ENCODE peak calls at places on chromosomes 12 and 14, in five cellular contexts. One of them, this sample, is unnamed.

GRCh38 chr14:75277000-75277795 is 1.4 kb upstream of the FOS start:
- DNase-seq in neural progenitor cell: peak; percentile 92
- DNase-seq in T follicular helper cell: peak; percentile 49
- DNase-seq in head of caudate nucleus: peak; percentile 87
- DNase-seq in MCF 10A: peak; percentile 86
- DNase-seq in this sample: peak; percentile 93

GRCh38 chr14:101714394-101714793 is 47.1 kb upstream of the PPP2R5C start:
- DNase-seq in neural progenitor cell: no peak
- DNase-seq in T follicular helper cell: no peak
- DNase-seq in head of caudate nucleus: no peak
- DNase-seq in MCF 10A: no peak
- DNase-seq in this sample: no peak

GRCh38 chr14:36519431-36520321 is at the start of gene NKX2-1:
- DNase-seq in neural progenitor cell: peak; percentile 61
- DNase-seq in T follicular helper cell: no peak
- DNase-seq in head of caudate nucleus: no peak
- DNase-seq in MCF 10A: no peak
- DNase-seq in this sample: no peak

GRCh38 chr14:58878740-58879139 is 241.0 kb downstream of the DACT1 start:
- DNase-seq in neural progenitor cell: no peak
- DNase-seq in T follicular helper cell: no peak
- DNase-seq in head of caudate nucleus: no peak
- DNase-seq in MCF 10A: no peak
- DNase-seq in this sample: no peak

GRCh38 chr14:100213956-100214767 is 24.8 kb upstream of the YY1 start:
- DNase-seq in neural progenitor cell: peak; percentile 97
- DNase-seq in T follicular helper cell: peak; percentile 89
- DNase-seq in head of caudate nucleus: peak; percentile 88
- DNase-seq in MCF 10A: peak; percentile 92
- DNase-seq in this sample: peak; percentile 69

GRCh38 chr12:106251636-106252035 is 3.8 kb upstream of the CKAP4 start:
- DNase-seq in neural progenitor cell: peak; percentile 12
- DNase-seq in T follicular helper cell: no peak
- DNase-seq in head of caudate nucleus: no peak
- DNase-seq in MCF 10A: no peak
- DNase-seq in this sample: peak; percentile 82

GRCh38 chr12:25995906-25996305 is 37.4 kb downstream of the RASSF8 start:
- DNase-seq in neural progenitor cell: no peak
- DNase-seq in T follicular helper cell: no peak
- DNase-seq in head of caudate nucleus: no peak
- DNase-seq in MCF 10A: no peak
- DNase-seq in this sample: peak; percentile 65

GRCh38 chr14:93788557-93789365 is 476 bp upstream of the PRIMA1 start:
- DNase-seq in neural progenitor cell: peak; percentile 80
- DNase-seq in T follicular helper cell: no peak
- DNase-seq in head of caudate nucleus: peak; percentile 77
- DNase-seq in MCF 10A: peak; percentile 42
- DNase-seq in this sample: no peak

GRCh38 chr12:15534870-15535269 is 212.6 kb downstream of the PTPRO start:
- DNase-seq in neural progenitor cell: no peak
- DNase-seq in T follicular helper cell: no peak
- DNase-seq in head of caudate nucleus: no peak
- DNase-seq in MCF 10A: peak; percentile 73
- DNase-seq in this sample: peak; percentile 53

GRCh38 chr14:32414808-32415255 is 85.7 kb downstream of the AKAP6 start:
- DNase-seq in neural progenitor cell: no peak
- DNase-seq in T follicular helper cell: no peak
- DNase-seq in head of caudate nucleus: no peak
- DNase-seq in MCF 10A: no peak
- DNase-seq in this sample: peak; percentile 45

GRCh38 chr12:8697476-8698131 is at the start of gene RIMKLB:
- DNase-seq in neural progenitor cell: peak; percentile 95
- DNase-seq in T follicular helper cell: peak; percentile 66
- DNase-seq in head of caudate nucleus: peak; percentile 82
- DNase-seq in MCF 10A: peak; percentile 60
- DNase-seq in this sample: peak; percentile 69